ENCODE peak calls at places on chromosome 10, in seven cellular contexts. B, H, G, Y, C, F and A are unnamed samples.

GRCh38 chr10:133277277-133277992 is 767 bp upstream of the ADAM8 start:
- DNase-seq in B (no peak), H (no peak), G (no peak), Y (no peak), C (no peak), F (no peak), A (no peak)

GRCh38 chr10:86247588-86247987 is 119.0 kb downstream of the GRID1 start:
- DNase-seq in B (no peak), H (no peak), G (no peak), Y (no peak), C (no peak), F (no peak), A (no peak)

GRCh38 chr10:113279262-113279661 is 273.6 kb upstream of the HABP2 start:
- DNase-seq in B (no peak), H (no peak), G (no peak), Y (no peak), C (no peak), F (no peak), A (no peak)

GRCh38 chr10:1253476-1254353 is 197.5 kb downstream of the WDR37 start:
- DNase-seq in B (no peak), H (no peak), G (no peak), Y (no peak), C (no peak), F (no peak), A (no peak)

GRCh38 chr10:78381072-78381471 is 347.4 kb downstream of the RPS24 start:
- DNase-seq in B (no peak), H (no peak), G (no peak), Y (no peak), C (no peak), F (no peak), A (no peak)

GRCh38 chr10:34578468-34578867 is 236.6 kb downstream of the PARD3 start:
- DNase-seq in B (no peak), H (no peak), G (no peak), Y (no peak), C (no peak), F (no peak), A (no peak)

GRCh38 chr10:51063659-51064535 is 10.4 kb upstream of the PRKG1 start:
- DNase-seq in B (peak; percentile 79), H (no peak), G (no peak), Y (peak; percentile 79), C (no peak), F (peak; percentile 26), A (no peak)

GRCh38 chr10:76649723-76650127 is 987.9 kb downstream of the KCNMA1 start:
- DNase-seq in B (peak; percentile 89), H (no peak), G (no peak), Y (peak; percentile 68), C (no peak), F (peak; percentile 39), A (peak; percentile 67)

GRCh38 chr10:16570731-16571130 is 49.1 kb upstream of the C1QL3 start:
- DNase-seq in B (no peak), H (no peak), G (no peak), Y (no peak), C (no peak), F (no peak), A (no peak)

GRCh38 chr10:104122273-104123107 is 519 bp downstream of the SFR1 start:
- DNase-seq in B (no peak), H (no peak), G (no peak), Y (peak; percentile 20), C (no peak), F (no peak), A (no peak)

GRCh38 chr10:130820880-130821482 is 490.5 kb downstream of the TCERG1L start:
- DNase-seq in B (no peak), H (no peak), G (no peak), Y (no peak), C (no peak), F (no peak), A (no peak)

GRCh38 chr10:59708816-59709471 is 706 bp downstream of the SLC16A9 start:
- DNase-seq in B (no peak), H (no peak), G (peak; percentile 55), Y (no peak), C (peak; percentile 49), F (no peak), A (peak; percentile 70)

GRCh38 chr10:124997791-124998623 is 56.1 kb downstream of the ZRANB1 start:
- DNase-seq in B (no peak), H (no peak), G (peak; percentile 36), Y (no peak), C (no peak), F (no peak), A (peak; percentile 16)

GRCh38 chr10:59880976-59881510 is 25.3 kb downstream of the CCDC6 start:
- DNase-seq in B (no peak), H (peak; percentile 33), G (no peak), Y (no peak), C (no peak), F (no peak), A (peak; percentile 17)

GRCh38 chr10:3781458-3782098 is 3.4 kb downstream of the KLF6 start:
- DNase-seq in B (peak; percentile 71), H (no peak), G (no peak), Y (peak; percentile 73), C (no peak), F (no peak), A (peak; percentile 36)

GRCh38 chr10:86018735-86019058 is 347.9 kb downstream of the GRID1 start:
- DNase-seq in B (no peak), H (no peak), G (no peak), Y (no peak), C (no peak), F (no peak), A (no peak)

GRCh38 chr10:22321831-22322662 is 1.1 kb downstream of the BMI1 start:
- DNase-seq in B (no peak), H (peak; percentile 5), G (peak; percentile 39), Y (no peak), C (no peak), F (no peak), A (peak; percentile 34)

GRCh38 chr10:110269641-110270318 is 34.9 kb downstream of the SMNDC1 start:
- DNase-seq in B (peak; percentile 38), H (no peak), G (no peak), Y (peak; percentile 53), C (peak; percentile 12), F (no peak), A (peak; percentile 45)

GRCh38 chr10:29146736-29147135 is 142.1 kb upstream of the LYZL1 start:
- DNase-seq in B (no peak), H (no peak), G (no peak), Y (no peak), C (no peak), F (no peak), A (no peak)

GRCh38 chr10:17348111-17349008 is 106.0 kb downstream of the ST8SIA6 start:
- DNase-seq in B (peak; percentile 86), H (no peak), G (peak; percentile 43), Y (peak; percentile 87), C (peak; percentile 12), F (peak; percentile 32), A (no peak)

GRCh38 chr10:11204355-11204879 is 186.7 kb downstream of the CELF2 start:
- DNase-seq in B (no peak), H (no peak), G (no peak), Y (no peak), C (no peak), F (no peak), A (no peak)

GRCh38 chr10:128908109-128908898 is 558.7 kb upstream of the MGMT start:
- DNase-seq in B (no peak), H (no peak), G (no peak), Y (no peak), C (no peak), F (no peak), A (no peak)

GRCh38 chr10:68231106-68231901 is 609 bp downstream of the ATOH7 start:
- DNase-seq in B (peak; percentile 53), H (no peak), G (peak; percentile 47), Y (peak; percentile 72), C (peak; percentile 19), F (no peak), A (peak; percentile 58)

GRCh38 chr10:84158061-84158460 is 15.5 kb upstream of the GPR15LG start:
- DNase-seq in B (no peak), H (no peak), G (no peak), Y (no peak), C (no peak), F (no peak), A (no peak)

GRCh38 chr10:84156768-84157167 is 16.8 kb upstream of the GPR15LG start:
- DNase-seq in B (peak; percentile 2), H (no peak), G (peak; percentile 33), Y (peak; percentile 12), C (no peak), F (no peak), A (no peak)

GRCh38 chr10:84158549-84158948 is 15.1 kb upstream of the GPR15LG start:
- DNase-seq in B (no peak), H (no peak), G (no peak), Y (no peak), C (no peak), F (no peak), A (no peak)

GRCh38 chr10:84155521-84155920 is 16.2 kb downstream of the GHITM start:
- DNase-seq in B (no peak), H (no peak), G (no peak), Y (no peak), C (no peak), F (no peak), A (no peak)

DNA sequence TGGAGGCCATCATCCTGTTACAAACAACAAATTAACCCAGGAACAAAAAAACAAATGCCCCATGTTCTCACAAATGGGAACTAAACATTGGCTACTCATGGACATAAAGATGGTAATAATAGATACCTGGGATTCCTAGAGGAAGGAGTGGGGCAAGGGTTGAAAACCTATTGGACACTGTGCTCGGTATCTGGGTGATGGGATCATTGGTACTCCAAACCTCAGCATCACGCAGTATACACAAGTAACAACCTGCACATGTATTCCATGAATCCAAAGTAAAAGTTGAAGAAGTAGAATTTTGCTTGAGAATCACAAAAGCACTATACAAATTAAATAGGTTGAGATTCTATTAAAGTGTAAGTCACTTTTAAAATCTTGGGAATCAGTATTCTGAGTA is 16.7 kb downstream of the GHITM start:
- DNase-seq in B (no peak), H (no peak), G (no peak), Y (no peak), C (no peak), F (no peak), A (no peak)
- H3K4me3 ChIP-seq in B (no peak overlapping the region), H (no peak overlapping the region), G (no peak overlapping the region), Y (no peak overlapping the region), C (no peak overlapping the region), F (no peak overlapping the region), A (no peak overlapping the region)

DNA sequence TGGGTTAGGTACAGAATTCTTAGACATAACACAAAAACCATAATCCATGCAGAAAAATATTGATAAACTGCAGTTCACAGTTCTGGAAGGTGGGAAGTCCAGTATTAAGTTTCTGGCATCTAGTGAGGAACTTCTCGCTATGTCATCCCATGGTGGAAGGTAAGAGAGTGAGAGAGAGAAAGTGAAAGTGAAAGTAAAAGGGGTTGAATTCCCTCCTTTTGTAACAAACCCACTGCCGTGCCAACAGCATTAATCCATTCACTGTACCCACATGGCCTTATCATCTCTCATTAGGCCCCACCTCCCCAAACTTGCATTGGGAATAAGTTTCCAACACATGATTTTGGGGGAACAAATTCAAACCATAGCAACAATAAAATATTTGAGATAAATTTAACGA is 17.1 kb downstream of the ZNF485 start:
- DNase-seq in B (peak; percentile 52), H (no peak), G (no peak), Y (peak; percentile 35), C (no peak), F (no peak), A (no peak)
- H3K4me3 ChIP-seq in B (peak overlapping the region; percentile 49), H (peak overlapping the region; percentile 36), G (peak overlapping the region; percentile 36), Y (no peak overlapping the region), C (no peak overlapping the region), F (no peak overlapping the region), A (no peak overlapping the region)

GRCh38 chr10:119489572-119490326 is 52.8 kb downstream of the RGS10 start:
- DNase-seq in B (peak; percentile 32), H (peak; percentile 28), G (peak; percentile 31), Y (peak; percentile 37), C (no peak), F (no peak), A (peak; percentile 54)
- H3K4me3 ChIP-seq in B (peak overlapping the region; percentile 59), H (peak overlapping the region; percentile 47), G (peak overlapping the region; percentile 12), Y (no peak overlapping the region), C (no peak overlapping the region), F (peak overlapping the region; percentile 49), A (peak overlapping the region; percentile 16)

GRCh38 chr10:71887767-71888166 is 36.7 kb upstream of the PSAP start:
- DNase-seq in B (peak; percentile 37), H (no peak), G (no peak), Y (no peak), C (no peak), F (no peak), A (no peak)
- H3K4me3 ChIP-seq in B (peak overlapping the region; percentile 67), H (no peak overlapping the region), G (peak overlapping the region; percentile 69), Y (no peak overlapping the region), C (no peak overlapping the region), F (no peak overlapping the region), A (no peak overlapping the region)